ENCODE peak calls at places on chromosomes 16 and 17, in seven cellular contexts. One of them, this sample, is unnamed.

GRCh38 chr17:8147805-8148404 is 4.3 kb downstream of the PER1 start:
- DNase-seq in adrenal gland: no peak
- DNase-seq in T-helper 1 cell: no peak
- DNase-seq in head of caudate nucleus: no peak
- DNase-seq in upper lobe of right lung: no peak
- DNase-seq in HEK293T: no peak
- DNase-seq in ACHN: no peak
- DNase-seq in this sample: no peak

GRCh38 chr17:22515599-22515998 is 823.3 kb downstream of the KCNJ18 start:
- DNase-seq in upper lobe of right lung: no peak
- DNase-seq in head of caudate nucleus: no peak
- DNase-seq in ACHN: no peak
- DNase-seq in T-helper 1 cell: no peak
- DNase-seq in HEK293T: no peak
- DNase-seq in adrenal gland: no peak
- DNase-seq in this sample: no peak

GRCh38 chr17:17151541-17151940 is 54.6 kb downstream of the PLD6 start:
- DNase-seq in head of caudate nucleus: no peak
- DNase-seq in HEK293T: no peak
- DNase-seq in ACHN: peak
- DNase-seq in adrenal gland: no peak
- DNase-seq in T-helper 1 cell: no peak
- DNase-seq in upper lobe of right lung: no peak
- DNase-seq in this sample: no peak

GRCh38 chr16:25210758-25211157 is 6.0 kb upstream of the AQP8 start:
- DNase-seq in ACHN: peak
- DNase-seq in T-helper 1 cell: no peak
- DNase-seq in HEK293T: no peak
- DNase-seq in upper lobe of right lung: no peak
- DNase-seq in adrenal gland: no peak
- DNase-seq in head of caudate nucleus: no peak
- DNase-seq in this sample: no peak

GRCh38 chr17:76405967-76406647 is 21.7 kb downstream of the SPHK1 start:
- DNase-seq in upper lobe of right lung: no peak
- DNase-seq in ACHN: no peak
- DNase-seq in adrenal gland: peak
- DNase-seq in T-helper 1 cell: no peak
- DNase-seq in HEK293T: no peak
- DNase-seq in head of caudate nucleus: no peak
- DNase-seq in this sample: peak

GRCh38 chr16:81277681-81278080 is 37.1 kb upstream of the GAN start:
- DNase-seq in T-helper 1 cell: no peak
- DNase-seq in HEK293T: no peak
- DNase-seq in head of caudate nucleus: no peak
- DNase-seq in ACHN: no peak
- DNase-seq in upper lobe of right lung: peak
- DNase-seq in adrenal gland: no peak
- DNase-seq in this sample: no peak

GRCh38 chr16:79093554-79093967 is 507.0 kb downstream of the MAF start:
- DNase-seq in HEK293T: no peak
- DNase-seq in T-helper 1 cell: peak
- DNase-seq in adrenal gland: peak
- DNase-seq in head of caudate nucleus: peak
- DNase-seq in ACHN: no peak
- DNase-seq in upper lobe of right lung: peak
- DNase-seq in this sample: no peak

GRCh38 chr16:14374451-14375131 is 255.5 kb downstream of the PARN start:
- DNase-seq in upper lobe of right lung: no peak
- DNase-seq in HEK293T: no peak
- DNase-seq in head of caudate nucleus: no peak
- DNase-seq in adrenal gland: no peak
- DNase-seq in ACHN: no peak
- DNase-seq in T-helper 1 cell: no peak
- DNase-seq in this sample: no peak

GRCh38 chr16:3999479-3999868 is 116.8 kb downstream of the ADCY9 start:
- DNase-seq in T-helper 1 cell: no peak
- DNase-seq in adrenal gland: no peak
- DNase-seq in ACHN: no peak
- DNase-seq in HEK293T: peak
- DNase-seq in upper lobe of right lung: no peak
- DNase-seq in head of caudate nucleus: no peak
- DNase-seq in this sample: no peak

GRCh38 chr17:50550661-50551432 is 3.9 kb downstream of the SPATA20 start:
- DNase-seq in T-helper 1 cell: no peak
- DNase-seq in head of caudate nucleus: peak
- DNase-seq in ACHN: peak
- DNase-seq in adrenal gland: peak
- DNase-seq in upper lobe of right lung: peak
- DNase-seq in HEK293T: peak
- DNase-seq in this sample: peak

GRCh38 chr17:64777413-64778101 is 115.5 kb upstream of the SMURF2 start:
- DNase-seq in T-helper 1 cell: no peak
- DNase-seq in upper lobe of right lung: peak
- DNase-seq in adrenal gland: peak
- DNase-seq in head of caudate nucleus: no peak
- DNase-seq in HEK293T: no peak
- DNase-seq in ACHN: no peak
- DNase-seq in this sample: peak

This sample was measured in Karpas-422.